ENCODE peak calls at places on chromosome 17, in four cellular contexts. L is astrocyte of the cerebellum, K is left ventricle myocardium inferior, M is brain microvascular endothelial cell. D is an unnamed sample.
A peak's percentile ranks its signal among the peaks of the same experiment; 100 is the strongest.

GRCh38 chr17:66493283-66494019 is 191.0 kb downstream of the PRKCA start:
- DNase-seq in L (no peak), K (no peak), M (peak; percentile 73), D (no peak)

GRCh38 chr17:78133179-78133951 is 2.8 kb downstream of the TMC8 start:
- DNase-seq in L (no peak), K (no peak), M (no peak), D (no peak)

GRCh38 chr17:21686165-21687015 is 5.9 kb upstream of the KCNJ18 start:
- DNase-seq in L (no peak), K (no peak), M (no peak), D (no peak)

GRCh38 chr17:55273579-55274370 is 9.0 kb downstream of the HLF start:
- DNase-seq in L (no peak), K (peak; percentile 74), M (no peak), D (no peak)

GRCh38 chr17:32161029-32161428 is 18.7 kb downstream of the RHOT1 start:
- DNase-seq in L (peak; percentile 65), K (no peak), M (peak; percentile 88), D (no peak)

GRCh38 chr17:31216053-31216751 is 80.8 kb downstream of the OMG start:
- DNase-seq in L (peak; percentile 69), K (no peak), M (peak; percentile 73), D (peak; percentile 52)

GRCh38 chr17:79137791-79138190 is 63.2 kb downstream of the ENGASE start:
- DNase-seq in L (no peak), K (no peak), M (no peak), D (no peak)

GRCh38 chr17:4735825-4736651 is 3.6 kb upstream of the ZMYND15 start:
- DNase-seq in L (no peak), K (no peak), M (no peak), D (no peak)

GRCh38 chr17:83109793-83110645 is 30.6 kb downstream of the METRNL start:
- DNase-seq in L (peak; percentile 90), K (peak; percentile 83), M (peak; percentile 93), D (peak; percentile 83)

GRCh38 chr17:41521574-41522261 is 3.0 kb upstream of the KRT15 start:
- DNase-seq in L (peak; percentile 27), K (no peak), M (peak; percentile 87), D (no peak)

GRCh38 chr17:59643159-59643857 is 23.6 kb downstream of the CLTC start:
- DNase-seq in L (no peak), K (no peak), M (no peak), D (no peak)

GRCh38 chr17:18862011-18862410 is 4.1 kb downstream of the PRPSAP2 start:
- DNase-seq in L (no peak), K (no peak), M (no peak), D (no peak)

GRCh38 chr17:76865174-76865573 is 3.0 kb upstream of the MGAT5B start:
- DNase-seq in L (no peak), K (no peak), M (no peak), D (no peak)

GRCh38 chr17:29722411-29723198 is 99.9 kb upstream of the CORO6 start:
- DNase-seq in L (no peak), K (no peak), M (peak; percentile 51), D (peak; percentile 60)

GRCh38 chr17:55275894-55276804 is 11.4 kb downstream of the HLF start:
- DNase-seq in L (no peak), K (no peak), M (no peak), D (no peak)

GRCh38 chr17:41505836-41506767 is 690 bp upstream of the KRT13 start:
- DNase-seq in L (no peak), K (no peak), M (no peak), D (no peak)

GRCh38 chr17:82444941-82445521 is 5.5 kb downstream of the CYBC1 start:
- DNase-seq in L (peak; percentile 16), K (no peak), M (no peak), D (no peak)

GRCh38 chr17:35244345-35245195 is 1.7 kb downstream of the SLFN5 start:
- DNase-seq in L (no peak), K (peak; percentile 65), M (peak; percentile 95), D (peak; percentile 53)

GRCh38 chr17:73165616-73166404 is 1.0 kb downstream of the SSTR2 start:
- DNase-seq in L (no peak), K (no peak), M (no peak), D (no peak)
- H3K4me3 ChIP-seq in L (peak overlapping the region; percentile 50), K (peak overlapping the region; percentile 67), M (peak overlapping the region; percentile 50), D (peak overlapping the region; percentile 41)

DNA sequence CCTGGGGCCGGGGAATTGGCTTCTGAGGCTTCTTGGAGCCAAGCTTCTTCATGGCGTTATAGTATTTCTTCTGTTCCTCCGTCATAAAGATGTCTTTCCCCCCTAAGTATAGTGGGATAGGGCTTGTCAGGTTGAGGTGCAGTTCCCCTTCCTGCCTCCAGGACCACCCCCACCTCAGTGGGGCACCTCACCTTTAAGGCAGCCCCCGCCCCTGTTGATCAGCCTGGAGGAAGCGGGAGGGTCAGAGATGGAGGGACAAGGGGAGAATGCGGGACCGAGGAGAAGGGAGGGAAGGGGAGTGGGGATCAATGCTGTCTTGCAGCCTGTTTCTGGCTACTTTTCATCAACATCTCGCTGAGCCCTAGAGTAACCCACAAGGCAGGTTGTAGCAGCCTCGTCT is 11.6 kb upstream of the CD79B start:
- DNase-seq in L (no peak), K (no peak), M (no peak), D (no peak)
- TF ChIP-seq CTCF in L (no peak), K (no peak), M (peak; percentile 37), D (no peak)

DNA sequence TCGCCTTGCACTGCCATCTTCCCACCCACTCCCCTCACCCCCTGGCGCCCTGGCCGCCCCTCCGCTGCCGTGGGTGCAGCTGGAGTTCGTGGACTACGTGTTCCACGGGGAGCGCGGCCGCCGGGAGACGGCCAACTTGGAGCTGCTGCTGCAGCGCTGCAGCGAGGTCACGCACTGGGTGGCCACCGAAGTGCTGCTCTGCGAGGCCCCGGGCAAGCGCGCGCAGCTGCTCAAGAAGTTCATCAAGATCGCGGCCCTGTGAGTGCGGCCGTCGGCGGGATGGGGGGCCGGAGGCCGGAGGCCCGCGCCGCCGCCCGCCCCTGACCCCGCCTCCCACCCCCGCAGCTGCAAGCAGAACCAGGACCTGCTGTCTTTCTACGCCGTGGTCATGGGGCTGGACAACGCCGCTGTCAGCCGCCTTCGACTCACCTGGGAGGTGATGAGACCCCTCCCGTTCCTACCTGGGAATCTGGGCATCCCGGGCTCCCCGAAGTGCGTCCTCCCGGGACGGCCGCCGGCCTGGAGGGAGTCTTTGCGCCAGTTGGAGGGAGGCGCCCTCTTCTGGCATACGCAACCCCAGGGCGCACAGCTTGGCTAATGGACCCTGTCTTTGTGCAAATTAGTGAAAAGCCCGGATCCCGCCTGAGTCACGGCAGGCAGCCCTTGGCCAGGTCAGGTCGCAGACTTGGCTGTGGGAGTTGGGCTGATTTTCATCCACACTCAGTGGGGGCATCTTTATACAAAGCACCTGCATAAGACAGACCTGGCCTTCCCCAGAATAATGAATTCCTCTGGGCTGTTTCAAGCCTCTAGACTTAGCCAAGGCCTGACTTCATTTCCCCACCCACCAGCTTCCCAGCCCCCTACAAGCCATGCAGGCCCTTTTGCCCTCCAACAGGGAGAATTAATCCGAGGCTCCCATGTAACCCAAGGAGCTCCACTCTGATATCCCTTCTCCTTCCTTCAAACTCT is 14.3 kb downstream of the RAPGEFL1 start:
- DNase-seq in L (peak; percentile 42), K (peak; percentile 77), M (peak; percentile 68), D (peak; percentile 43)
- H3K4me3 ChIP-seq in L (peak overlapping the region; percentile 39), K (peak overlapping the region; percentile 74), M (peak overlapping the region; percentile 57), D (peak overlapping the region; percentile 37)

GRCh38 chr17:63881935-63882601 is at the start of gene GH2:
- DNase-seq in L (peak; percentile 13), K (no peak), M (peak; percentile 58), D (peak; percentile 27)
- TF ChIP-seq CTCF in L (peak; percentile 68), K (peak; percentile 58), M (peak; percentile 79), D (peak; percentile 65)

GRCh38 chr17:39304188-39304587 is 78.4 kb upstream of the STAC2 start:
- DNase-seq in L (no peak), K (no peak), M (no peak), D (no peak)

GRCh38 chr17:39306028-39306427 is 80.3 kb upstream of the STAC2 start:
- DNase-seq in L (no peak), K (no peak), M (no peak), D (no peak)

GRCh38 chr17:39306509-39307212 is 80.9 kb upstream of the STAC2 start:
- DNase-seq in L (no peak), K (no peak), M (no peak), D (no peak)
- H3K4me3 ChIP-seq in L (no peak overlapping the region), K (no peak overlapping the region), M (no peak overlapping the region), D (no peak overlapping the region)

D was measured in HFF-Myc.